ENCODE peak calls at places on chromosomes 2 and 18, in ten cellular contexts. E is IMR-90, M is PC-9, W is thoracic aorta, S is MM.1S, U is Peyer's patch, Z is heart left ventricle, F is body of pancreas, L is mammary epithelial cell, Q is uterus. D is an unnamed sample. For H3K4me1, the result is how much of the 10 kb centered on the place peaks cover.

GRCh38 chr2:129277611-129278010 is 701.9 kb upstream of the RAB6C start:
- DNase-seq in E (no peak), M (no peak), W (no peak), S (no peak), U (no peak), Z (no peak), F (no peak), L (no peak), Q (no peak), D (no peak)

GRCh38 chr18:60372598-60372997 is at the start of gene MC4R:
- DNase-seq in E (peak), M (peak), W (no peak), S (no peak), U (no peak), Z (no peak), F (no peak), L (peak), Q (no peak), D (no peak)

GRCh38 chr2:218861645-218862318 is 2.2 kb downstream of the WNT6 start:
- DNase-seq in E (no peak), M (no peak), W (no peak), S (no peak), U (no peak), Z (no peak), F (no peak), L (no peak), Q (no peak), D (no peak)

GRCh38 chr2:207252979-207253640 is 87.4 kb upstream of the KLF7 start:
- DNase-seq in E (peak), M (no peak), W (no peak), S (no peak), U (no peak), Z (no peak), F (no peak), L (no peak), Q (no peak), D (no peak)

GRCh38 chr2:108621087-108621559 is 86.9 kb downstream of the LIMS1 start:
- DNase-seq in E (peak), M (peak), W (no peak), S (peak), U (peak), Z (no peak), F (peak), L (peak), Q (no peak), D (no peak)

GRCh38 chr2:216539120-216539519 is 40.5 kb downstream of the RPL37A start:
- DNase-seq in E (no peak), M (no peak), W (no peak), S (no peak), U (no peak), Z (no peak), F (no peak), L (no peak), Q (no peak), D (no peak)

GRCh38 chr2:152063325-152063924 is 35.4 kb downstream of the CACNB4 start:
- DNase-seq in E (no peak), M (no peak), W (no peak), S (no peak), U (no peak), Z (no peak), F (no peak), L (no peak), Q (no peak), D (no peak)

GRCh38 chr18:28027755-28028154 is 149.2 kb downstream of the CDH2 start:
- DNase-seq in E (no peak), M (no peak), W (no peak), S (no peak), U (no peak), Z (no peak), F (no peak), L (no peak), Q (no peak), D (no peak)

GRCh38 chr2:167212054-167212648 is 323.9 kb downstream of the XIRP2 start:
- DNase-seq in E (peak), M (peak), W (no peak), S (peak), U (no peak), Z (no peak), F (peak), L (peak), Q (no peak), D (no peak)

GRCh38 chr2:157866202-157866601 is 9.9 kb downstream of the ACVR1 start:
- DNase-seq in E (no peak), M (no peak), W (no peak), S (no peak), U (no peak), Z (no peak), F (no peak), L (no peak), Q (peak), D (no peak)

GRCh38 chr2:64500549-64500948 is 23.6 kb upstream of the AFTPH start:
- DNase-seq in E (no peak), M (no peak), W (no peak), S (no peak), U (no peak), Z (no peak), F (no peak), L (no peak), Q (no peak), D (no peak)

GRCh38 chr18:22174341-22175148 is 5.2 kb downstream of the GATA6 start:
- DNase-seq in E (no peak), M (no peak), W (no peak), S (no peak), U (no peak), Z (no peak), F (peak), L (no peak), Q (no peak), D (no peak)

GRCh38 chr2:145095641-145096435 is 575.9 kb upstream of the ZEB2 start:
- DNase-seq in E (peak), M (no peak), W (no peak), S (no peak), U (no peak), Z (no peak), F (no peak), L (peak), Q (no peak), D (no peak)

GRCh38 chr2:2024751-2025481 is 280.6 kb upstream of the PXDN start:
- DNase-seq in E (no peak), M (no peak), W (no peak), S (no peak), U (no peak), Z (no peak), F (no peak), L (no peak), Q (no peak), D (no peak)
- H3K4me1 ChIP-seq in E (under half), M (under half), W (under half), S (under half), U (under half), Z (under half), F (under half), L (under half), Q (under half), D (under half)

DNA sequence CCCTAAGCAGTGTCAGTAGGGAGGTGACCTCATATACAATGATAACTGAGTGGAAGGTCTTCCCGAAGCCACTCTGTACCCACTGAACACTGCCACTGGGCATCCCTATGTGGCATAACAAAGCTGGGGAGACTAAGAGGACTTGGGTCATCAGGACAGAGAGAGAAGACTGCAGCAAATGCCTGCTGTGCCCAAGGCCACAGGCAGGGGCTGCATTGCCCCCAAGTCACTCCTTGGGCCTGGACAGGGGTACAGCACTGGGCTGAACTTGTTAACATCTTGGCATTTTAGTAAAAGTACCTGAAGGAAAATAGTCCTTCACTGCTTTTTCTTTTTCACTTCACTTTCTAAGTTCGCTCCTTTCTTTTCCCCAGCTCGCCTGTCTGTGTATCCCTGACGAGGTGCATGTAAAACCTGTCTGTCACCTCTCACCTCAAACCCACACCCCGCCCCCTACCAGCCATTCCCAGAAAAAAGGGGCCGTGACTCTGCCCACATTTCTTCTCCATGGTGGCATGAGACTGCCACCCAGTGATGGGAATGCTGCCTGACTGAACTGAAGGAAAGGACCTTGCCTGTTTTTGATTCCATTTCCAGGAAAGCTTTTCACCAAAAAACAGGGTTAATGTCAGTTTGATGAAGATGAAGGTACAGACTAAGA is 62.9 kb downstream of the MTHFD2 start:
- DNase-seq in E (no peak), M (peak), W (no peak), S (no peak), U (no peak), Z (peak), F (peak), L (peak), Q (no peak), D (no peak)
- TF ChIP-seq CTCF in E (peak), M (peak), W (peak), S (no peak), U (no peak), Z (peak), F (peak), L (peak), Q (peak), D (peak)

DNA sequence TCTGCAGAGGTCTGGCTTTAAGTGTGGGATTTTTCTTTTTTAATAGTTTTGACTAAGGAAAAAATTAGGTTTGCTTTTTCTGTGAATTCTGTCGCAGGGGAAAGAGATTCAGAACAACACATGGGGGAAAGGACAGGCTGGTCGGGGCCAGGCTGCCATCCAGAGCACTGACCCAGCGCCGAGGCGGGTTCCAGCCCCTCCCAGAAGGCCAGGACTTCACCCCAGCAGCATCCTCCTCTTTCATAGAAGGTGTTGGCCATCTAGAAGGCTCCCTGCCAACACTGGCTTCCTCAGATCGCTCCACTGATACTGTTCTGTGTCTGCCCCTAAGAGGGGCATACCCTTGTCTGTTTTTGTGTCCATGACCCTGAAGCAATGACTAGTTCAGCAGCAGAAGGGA is 144.5 kb downstream of the HDAC4 start:
- DNase-seq in E (no peak), M (no peak), W (no peak), S (no peak), U (no peak), Z (no peak), F (no peak), L (no peak), Q (no peak), D (peak)
- H3K4me1 ChIP-seq in E (under half), M (under half), W (under half), S (under half), U (under half), Z (under half), F (under half), L (under half), Q (under half), D (under half)

GRCh38 chr2:23593396-23594078 is 208.6 kb downstream of the KLHL29 start:
- DNase-seq in E (no peak), M (no peak), W (no peak), S (no peak), U (peak), Z (no peak), F (no peak), L (no peak), Q (no peak), D (no peak)
- TF ChIP-seq CTCF in E (no peak), M (no peak), W (no peak), S (no peak), U (no peak), Z (no peak), F (no peak), L (no peak), Q (no peak), D (no peak)

GRCh38 chr2:190759749-190760213 is 110.9 kb downstream of the NAB1 start:
- DNase-seq in E (peak), M (no peak), W (no peak), S (no peak), U (no peak), Z (no peak), F (no peak), L (peak), Q (no peak), D (no peak)
- H3K4me1 ChIP-seq in E (under half), M (under half), W (under half), S (under half), U (under half), Z (under half), F (under half), L (under half), Q (under half), D (under half)

DNA sequence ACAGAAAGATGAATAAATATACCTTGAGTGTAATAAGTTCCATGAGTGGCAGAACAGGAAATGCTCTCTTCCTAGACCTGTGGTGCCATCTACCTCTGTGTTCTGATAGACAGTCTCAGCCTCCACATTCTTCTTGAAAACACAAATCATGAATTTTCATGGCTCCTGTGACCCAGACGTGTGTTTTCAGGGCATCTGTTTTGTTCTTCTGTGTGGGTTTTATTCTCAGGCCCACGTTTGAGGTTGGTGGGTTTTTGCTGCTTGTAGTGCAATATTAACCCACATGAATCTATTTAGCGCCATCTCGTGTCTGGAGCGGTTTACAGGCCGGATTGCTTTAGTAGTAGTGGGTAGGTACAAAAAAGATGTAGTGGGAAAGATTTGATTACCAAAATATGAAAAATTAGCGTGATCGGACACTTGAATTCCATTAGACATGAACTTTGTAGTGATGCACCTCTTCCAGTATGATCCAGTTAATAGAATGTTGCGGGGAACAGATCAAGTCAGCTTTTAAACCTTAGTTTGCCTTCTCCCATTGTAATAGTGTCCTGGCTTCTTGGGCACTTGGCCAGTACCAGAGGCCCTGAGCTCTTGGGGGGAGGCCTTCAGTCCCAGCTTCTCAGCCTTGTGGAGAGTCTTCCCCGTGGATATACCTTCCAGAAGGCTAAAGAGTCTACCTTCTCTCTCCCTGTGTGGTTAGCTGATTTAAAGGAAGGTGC is 256.5 kb downstream of the TPGS2 start:
- DNase-seq in E (peak), M (peak), W (no peak), S (peak), U (no peak), Z (no peak), F (peak), L (no peak), Q (no peak), D (peak)
- TF ChIP-seq CTCF in E (peak), M (peak), W (peak), S (peak), U (no peak), Z (peak), F (peak), L (peak), Q (no peak), D (peak)

DNA sequence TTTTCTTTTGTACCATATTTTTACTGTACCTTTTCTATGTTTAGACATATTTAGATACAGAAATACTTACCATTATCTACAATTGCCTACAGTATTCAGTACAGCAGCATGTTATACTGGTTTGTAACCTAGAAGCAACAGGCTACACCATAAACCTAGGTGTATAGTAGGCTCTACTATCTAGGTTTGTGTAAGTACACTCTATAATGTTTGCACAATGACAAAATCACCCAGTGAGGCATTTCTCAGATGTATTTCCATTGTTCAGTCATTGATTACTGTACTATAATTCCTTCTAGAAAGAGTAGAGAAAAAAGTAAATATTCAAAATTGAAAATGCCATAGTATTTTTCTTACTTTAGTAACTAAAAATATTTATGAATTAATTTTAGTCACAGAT is 490.1 kb upstream of the REG3G start:
- DNase-seq in E (no peak), M (no peak), W (no peak), S (no peak), U (no peak), Z (no peak), F (no peak), L (no peak), Q (no peak), D (no peak)
- H3K4me1 ChIP-seq in E (under half), M (under half), W (under half), S (under half), U (under half), Z (under half), F (under half), L (under half), Q (under half), D (under half)

GRCh38 chr2:220076734-220077133 is 449.3 kb downstream of the SLC4A3 start:
- DNase-seq in E (peak), M (no peak), W (peak), S (no peak), U (no peak), Z (peak), F (no peak), L (peak), Q (no peak), D (no peak)
- TF ChIP-seq CTCF in E (peak), M (no peak), W (peak), S (no peak), U (no peak), Z (peak), F (no peak), L (peak), Q (no peak), D (no peak)

D was measured in right lobe of liver.